ENCODE peak calls at places on chromosomes 7 and 10, in ten cellular contexts. J, C, K, E, V, S, I, R, P and W are unnamed samples.

GRCh38 chr7:3309140-3309539 is 8.1 kb downstream of the SDK1 start:
- DNase-seq in S (no peak), P (no peak), R (no peak), J (no peak), E (no peak), I (no peak), V (no peak), C (no peak), K (no peak), W (no peak)

GRCh38 chr7:1952781-1953180 is 280.0 kb downstream of the MAD1L1 start:
- DNase-seq in K (no peak), I (no peak), S (no peak), J (no peak), P (no peak), C (no peak), V (no peak), E (no peak), R (no peak), W (no peak)

GRCh38 chr7:20111821-20112542 is 105.2 kb downstream of the MACC1 start:
- DNase-seq in V (no peak), R (no peak), E (no peak), S (no peak), J (no peak), C (no peak), I (no peak), K (no peak), P (no peak), W (no peak)

GRCh38 chr7:36765605-36766004 is 41.3 kb upstream of the AOAH start:
- DNase-seq in V (no peak), J (no peak), R (no peak), P (no peak), C (no peak), S (no peak), K (peak), E (no peak), I (no peak), W (peak)

GRCh38 chr7:77209479-77210139 is 10.0 kb upstream of the FGL2 start:
- DNase-seq in E (no peak), J (no peak), P (no peak), R (no peak), V (no peak), C (no peak), I (no peak), K (no peak), S (no peak), W (no peak)

GRCh38 chr7:110944966-110945644 is 145.8 kb upstream of the LRRN3 start:
- DNase-seq in I (no peak), P (no peak), K (no peak), V (no peak), R (no peak), J (no peak), S (no peak), C (no peak), E (no peak), W (no peak)

GRCh38 chr10:112202076-112202475 is 18.5 kb upstream of the GPAM start:
- DNase-seq in J (no peak), I (no peak), C (no peak), E (no peak), R (no peak), V (no peak), P (no peak), S (no peak), K (no peak), W (no peak)

GRCh38 chr10:118045154-118045841 is 1.4 kb downstream of the RAB11FIP2 start:
- DNase-seq in J (no peak), C (no peak), R (no peak), I (no peak), E (no peak), K (no peak), P (peak), S (peak), V (no peak), W (no peak)

GRCh38 chr7:51315393-51316261 is 982 bp downstream of the COBL start:
- DNase-seq in E (peak), J (peak), P (no peak), R (peak), S (no peak), I (peak), K (peak), C (peak), V (peak), W (no peak)

GRCh38 chr10:124827474-124827873 is 25.9 kb downstream of the ABRAXAS2 start:
- DNase-seq in I (no peak), C (no peak), K (no peak), V (no peak), P (peak), S (peak), E (no peak), J (no peak), R (no peak), W (peak)

GRCh38 chr7:98317366-98318040 is 36.0 kb downstream of the BRI3 start:
- DNase-seq in C (no peak), E (no peak), J (no peak), I (no peak), S (no peak), K (no peak), V (no peak), R (no peak), P (no peak), W (no peak)

GRCh38 chr10:88938938-88939337 is 13.6 kb downstream of the ACTA2 start:
- DNase-seq in V (no peak), J (no peak), S (no peak), C (no peak), K (no peak), I (no peak), E (no peak), R (no peak), P (no peak), W (no peak)

GRCh38 chr10:1646332-1646731 is 91.0 kb downstream of the ADARB2 start:
- DNase-seq in R (no peak), I (no peak), E (no peak), V (no peak), J (no peak), C (no peak), S (no peak), P (no peak), K (no peak), W (no peak)

GRCh38 chr10:101018118-101018599 is 12.8 kb downstream of the PDZD7 start:
- DNase-seq in I (no peak), J (no peak), C (no peak), V (no peak), K (peak), P (no peak), S (no peak), E (no peak), R (no peak), W (no peak)

GRCh38 chr10:70672993-70673928 is 955 bp downstream of the ADAMTS14 start:
- DNase-seq in P (no peak), E (no peak), V (no peak), I (no peak), C (peak), J (peak), K (no peak), S (peak), R (no peak), W (no peak)

GRCh38 chr10:95312264-95312663 is 21.5 kb upstream of the PDLIM1 start:
- DNase-seq in J (no peak), S (no peak), E (no peak), K (no peak), V (no peak), R (no peak), I (no peak), P (peak), C (no peak), W (no peak)

GRCh38 chr7:114856625-114857024 is 65.3 kb upstream of the MDFIC start:
- DNase-seq in S (no peak), J (no peak), P (peak), I (no peak), E (no peak), V (no peak), R (no peak), K (no peak), C (no peak), W (no peak)

GRCh38 chr7:332020-332517 is 42.1 kb downstream of the FOXL3 start:
- DNase-seq in I (peak), J (no peak), P (no peak), R (no peak), E (no peak), K (no peak), C (no peak), S (no peak), V (no peak), W (no peak)

GRCh38 chr10:11330383-11331020 is 280.9 kb downstream of the USP6NL start:
- DNase-seq in E (no peak), S (no peak), K (no peak), V (no peak), J (no peak), P (peak), R (no peak), I (no peak), C (no peak), W (no peak)

GRCh38 chr7:156907656-156908055 is 14.7 kb upstream of the LMBR1 start:
- DNase-seq in V (no peak), P (no peak), S (peak), I (no peak), E (no peak), J (no peak), R (no peak), K (no peak), C (no peak), W (no peak)

GRCh38 chr7:87507446-87507845 is 32.0 kb upstream of the ABCB4 start:
- DNase-seq in I (no peak), E (no peak), S (no peak), K (no peak), J (no peak), R (no peak), P (no peak), V (no peak), C (no peak), W (no peak)

DNA sequence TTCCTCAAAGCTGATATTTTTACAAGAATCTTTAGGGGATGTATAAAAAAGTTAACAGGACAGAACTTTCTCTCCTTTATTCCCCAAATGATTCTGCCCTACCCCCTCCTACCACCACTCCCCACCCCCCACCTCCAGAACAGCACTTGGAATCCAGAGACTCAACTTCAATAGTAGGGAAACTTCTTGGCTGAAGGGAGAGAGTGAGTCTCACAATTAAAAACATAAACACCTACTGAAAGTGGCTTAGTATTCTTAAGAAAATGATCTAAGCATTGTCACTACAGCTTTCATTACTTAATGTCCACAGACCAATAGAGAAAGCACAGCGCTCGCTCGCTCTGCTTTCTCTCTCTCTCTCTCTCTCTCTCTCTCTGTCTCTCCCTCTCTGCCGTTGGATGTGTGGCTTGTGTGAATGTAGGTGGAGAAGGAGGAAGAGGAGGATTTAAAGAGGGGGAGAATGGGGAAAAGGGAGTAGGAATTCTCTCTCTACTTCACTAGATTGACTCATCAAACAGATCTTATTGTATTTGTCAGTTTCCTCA is 1.5 kb upstream of the SEMA3A start:
- DNase-seq in K (peak), J (no peak), S (peak), R (no peak), I (no peak), E (no peak), P (no peak), V (no peak), C (no peak), W (no peak)
- TF ChIP-seq CTCF in K (no peak), J (no peak), S (no peak), R (no peak), I (no peak), E (no peak), P (no peak), V (no peak), C (no peak), W (no peak)

DNA sequence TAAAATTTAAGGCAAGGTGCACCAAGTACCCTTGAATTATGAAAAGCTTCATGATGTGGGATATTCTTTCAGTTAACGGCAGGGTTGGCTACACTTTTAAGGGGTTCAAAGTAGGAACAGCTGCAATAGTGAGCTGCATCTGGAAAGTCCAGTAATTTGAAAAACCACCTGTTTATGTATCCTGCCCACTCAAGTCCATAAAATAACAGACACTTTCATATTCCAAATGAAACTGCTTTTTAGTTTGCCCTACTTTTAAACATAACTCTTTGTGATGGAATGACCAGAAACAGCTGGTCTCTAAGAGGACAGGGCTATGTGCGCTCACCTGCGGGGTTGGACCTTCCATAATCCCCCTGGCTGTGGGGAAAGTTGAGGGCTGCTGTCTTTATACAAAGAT is 7.3 kb downstream of the CAV1 start:
- DNase-seq in V (no peak), P (no peak), E (no peak), I (no peak), J (no peak), C (no peak), R (no peak), K (no peak), S (no peak), W (no peak)
- TF ChIP-seq CTCF in V (no peak), P (no peak), E (no peak), I (no peak), J (no peak), C (no peak), R (no peak), K (no peak), S (no peak), W (no peak)

GRCh38 chr10:16314259-16314658 is 122.6 kb upstream of the PTER start:
- DNase-seq in C (no peak), S (no peak), I (no peak), R (no peak), J (no peak), V (no peak), K (peak), E (no peak), P (no peak), W (no peak)
- TF ChIP-seq CTCF in C (peak), S (no peak), I (no peak), R (no peak), J (no peak), V (no peak), K (peak), E (no peak), P (no peak), W (no peak)

GRCh38 chr7:142009142-142009541 is 13.5 kb downstream of the MGAM start:
- DNase-seq in K (no peak), J (no peak), V (no peak), P (no peak), I (no peak), S (no peak), C (no peak), E (no peak), R (no peak), W (no peak)

GRCh38 chr7:142018154-142018553 is 22.5 kb downstream of the MGAM start:
- DNase-seq in J (no peak), E (no peak), C (no peak), P (no peak), I (no peak), S (no peak), K (no peak), V (no peak), R (no peak), W (no peak)

GRCh38 chr7:142017451-142017850 is 21.8 kb downstream of the MGAM start:
- DNase-seq in I (no peak), K (no peak), S (no peak), C (no peak), E (no peak), R (no peak), V (no peak), J (no peak), P (no peak), W (no peak)

GRCh38 chr7:142010952-142011548 is 15.4 kb downstream of the MGAM start:
- DNase-seq in I (no peak), J (no peak), C (no peak), E (no peak), R (no peak), V (no peak), P (no peak), S (no peak), K (no peak), W (no peak)

DNA sequence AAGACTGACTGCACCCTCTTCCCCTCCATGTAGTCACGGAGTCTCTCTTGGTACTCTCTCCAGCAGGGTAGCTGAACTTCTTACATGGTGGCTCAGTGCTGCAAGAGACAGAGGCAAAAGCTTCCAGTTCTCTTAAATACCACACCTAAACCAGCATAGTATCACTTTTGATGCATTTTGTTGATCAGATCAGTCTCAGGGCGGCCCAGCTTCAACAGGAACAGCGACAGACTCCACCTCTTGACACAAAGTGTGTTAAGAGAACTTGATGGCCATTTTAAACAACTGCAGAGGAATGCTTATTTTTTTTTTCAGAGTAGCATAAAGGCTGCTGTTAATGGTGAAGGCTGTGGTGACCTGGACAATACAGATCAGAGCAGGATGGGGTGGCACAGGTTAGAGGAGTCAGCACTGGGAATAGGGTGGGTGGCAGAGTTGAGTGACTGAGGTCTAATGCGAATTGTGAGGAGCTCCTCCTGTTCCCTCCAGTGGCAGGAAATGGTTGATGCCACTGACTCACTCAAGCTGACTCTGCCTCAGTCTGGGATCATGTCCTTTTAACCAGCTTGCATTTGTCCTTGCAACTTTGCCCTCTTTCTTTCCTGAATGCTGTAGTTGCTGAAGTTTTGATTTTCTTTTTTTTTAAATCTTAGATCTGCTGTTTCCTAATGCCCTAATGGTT is 17.3 kb downstream of the MGAM start:
- DNase-seq in I (no peak), R (no peak), E (no peak), J (no peak), K (peak), C (no peak), V (no peak), P (no peak), S (no peak), W (no peak)
- TF ChIP-seq CTCF in I (no peak), R (no peak), E (no peak), J (no peak), K (peak), C (no peak), V (no peak), P (no peak), S (no peak), W (no peak)

GRCh38 chr7:154503962-154504550 is 451.9 kb downstream of the DPP6 start:
- DNase-seq in I (peak), E (no peak), R (no peak), K (no peak), C (no peak), P (peak), J (no peak), S (peak), V (no peak), W (peak)
- TF ChIP-seq CTCF in I (peak), E (peak), R (peak), K (peak), C (peak), P (no peak), J (peak), S (peak), V (no peak), W (peak)

GRCh38 chr7:6026011-6026819 is 5.0 kb upstream of the ANKRD61 start:
- DNase-seq in P (peak), S (peak), K (peak), E (peak), J (peak), R (no peak), V (peak), C (peak), I (peak), W (no peak)
- TF ChIP-seq CTCF in P (no peak), S (peak), K (peak), E (no peak), J (peak), R (peak), V (no peak), C (peak), I (no peak), W (peak)

DNA sequence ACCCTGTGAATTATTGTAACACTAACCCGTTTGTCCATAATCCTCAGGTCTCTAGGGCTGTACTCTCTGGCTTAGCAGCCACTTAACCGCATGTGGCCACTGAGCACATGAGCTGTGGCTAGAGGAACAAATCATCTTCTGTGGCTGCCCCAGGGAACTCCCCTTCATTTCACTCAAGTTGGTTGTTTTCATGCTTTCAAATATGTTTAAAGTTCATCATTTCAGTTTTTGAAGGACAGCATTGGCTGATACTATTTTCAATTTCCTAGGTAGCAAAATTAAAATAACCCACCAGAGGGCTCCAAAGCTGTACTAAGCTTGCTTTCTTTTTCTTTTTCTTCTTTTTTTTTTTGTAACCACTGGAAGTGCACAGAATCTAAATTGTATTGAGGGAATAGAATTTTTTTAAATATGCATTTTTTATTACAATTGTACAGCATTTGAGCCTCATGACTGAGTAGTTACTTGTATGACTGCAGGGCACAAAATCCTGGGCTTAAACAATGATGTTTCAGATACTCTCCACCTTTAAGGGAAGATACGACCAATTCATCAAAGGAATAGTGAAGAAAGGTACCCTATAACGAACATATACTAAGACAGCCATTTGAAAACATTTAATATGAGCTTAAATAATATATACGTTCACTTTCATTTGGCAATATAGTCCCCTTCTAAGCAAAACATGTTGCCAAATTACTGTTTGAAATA is 38.6 kb downstream of the MRC1 start:
- DNase-seq in E (no peak), P (peak), K (no peak), C (no peak), V (no peak), J (no peak), R (no peak), S (peak), I (no peak), W (no peak)
- TF ChIP-seq CTCF in E (peak), P (peak), K (peak), C (peak), V (no peak), J (peak), R (peak), S (peak), I (peak), W (peak)

GRCh38 chr10:131553121-131553520 is 241.6 kb upstream of the TCERG1L start:
- DNase-seq in S (no peak), J (no peak), E (no peak), P (no peak), K (no peak), R (no peak), I (no peak), C (no peak), V (no peak), W (no peak)
- TF ChIP-seq CTCF in S (no peak), J (no peak), E (no peak), P (no peak), K (no peak), R (no peak), I (no peak), C (no peak), V (no peak), W (no peak)

DNA sequence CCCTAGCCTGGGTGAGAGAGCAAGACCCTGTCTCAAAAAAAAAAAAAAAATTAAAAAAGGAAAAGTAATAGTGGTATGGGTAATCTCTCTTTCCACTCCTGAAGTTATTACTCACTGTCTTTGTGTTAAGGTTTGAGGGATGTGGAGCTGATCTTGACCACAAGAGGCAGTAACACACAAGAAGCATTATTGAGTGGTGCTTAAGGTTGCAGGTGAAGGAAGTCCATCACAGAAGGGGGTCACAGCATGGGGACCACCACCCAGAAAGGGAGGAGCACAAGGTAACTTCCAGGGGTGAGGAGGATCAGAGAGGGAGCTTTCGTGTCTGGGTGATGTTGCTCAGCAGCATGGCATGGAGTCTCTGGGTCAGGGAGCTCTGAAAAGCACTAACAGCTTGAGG is 100.2 kb upstream of the DNAJC1 start:
- DNase-seq in I (no peak), P (peak), V (no peak), C (no peak), E (no peak), J (no peak), S (peak), K (no peak), R (no peak), W (no peak)
- TF ChIP-seq CTCF in I (peak), P (no peak), V (no peak), C (peak), E (no peak), J (peak), S (peak), K (peak), R (peak), W (peak)

GRCh38 chr10:122158362-122158761 is 112.7 kb upstream of the BTBD16 start:
- DNase-seq in P (no peak), E (no peak), I (no peak), J (no peak), S (no peak), V (no peak), R (no peak), C (no peak), K (no peak), W (no peak)
- TF ChIP-seq CTCF in P (no peak), E (no peak), I (no peak), J (no peak), S (no peak), V (no peak), R (no peak), C (no peak), K (no peak), W (no peak)